ENCODE peak calls at places on chromosome 20, in ten cellular contexts. R is bronchial epithelial cell, A is fibroblast of villous mesenchyme, U is pancreas, P is IMR-90, J is heart right ventricle, G is Caco-2, F is suprapubic skin, Q is psoas muscle, V is dorsolateral prefrontal cortex. C is an unnamed sample.

GRCh38 chr20:53040678-53041674 is 68.8 kb downstream of the TSHZ2 start:
- DNase-seq in P (no peak), A (no peak), U (peak; percentile 46), G (no peak), Q (peak; percentile 58), R (peak; percentile 34), F (no peak), V (no peak), J (peak; percentile 29), C (no peak)

GRCh38 chr20:22339091-22339881 is 245.1 kb downstream of the FOXA2 start:
- DNase-seq in U (peak; percentile 46), V (no peak), F (no peak), G (peak; percentile 82), A (peak; percentile 73), R (peak; percentile 77), Q (no peak), P (peak; percentile 63), J (peak; percentile 44), C (no peak)

GRCh38 chr20:13800728-13801134 is 15.9 kb downstream of the NDUFAF5 start:
- DNase-seq in U (peak; percentile 90), A (peak; percentile 92), F (peak; percentile 82), Q (peak; percentile 93), V (peak; percentile 89), R (peak; percentile 95), G (no peak), J (peak; percentile 91), P (peak; percentile 85), C (no peak)

GRCh38 chr20:4076671-4077070 is 61.3 kb upstream of the RNF24 start:
- DNase-seq in R (peak; percentile 66), F (no peak), A (peak; percentile 89), J (no peak), G (no peak), U (peak; percentile 38), V (no peak), Q (no peak), P (peak; percentile 95), C (no peak)

GRCh38 chr20:22585786-22586493 is 1.6 kb upstream of the FOXA2 start:
- DNase-seq in Q (no peak), P (no peak), F (no peak), U (no peak), G (no peak), R (no peak), A (no peak), V (no peak), J (no peak), C (peak; percentile 66)

GRCh38 chr20:15638781-15639180 is 934.5 kb downstream of the KIF16B start:
- DNase-seq in F (no peak), G (no peak), J (no peak), Q (no peak), V (no peak), A (no peak), P (no peak), R (no peak), U (no peak), C (no peak)

GRCh38 chr20:38196016-38196415 is 30.9 kb upstream of the TGM2 start:
- DNase-seq in V (no peak), A (no peak), J (no peak), G (no peak), U (no peak), Q (no peak), F (no peak), R (no peak), P (no peak), C (no peak)

GRCh38 chr20:32113861-32114260 is 4.3 kb downstream of the TM9SF4 start:
- DNase-seq in J (no peak), Q (no peak), G (no peak), P (no peak), A (no peak), U (no peak), V (no peak), F (no peak), R (no peak), C (no peak)

DNA sequence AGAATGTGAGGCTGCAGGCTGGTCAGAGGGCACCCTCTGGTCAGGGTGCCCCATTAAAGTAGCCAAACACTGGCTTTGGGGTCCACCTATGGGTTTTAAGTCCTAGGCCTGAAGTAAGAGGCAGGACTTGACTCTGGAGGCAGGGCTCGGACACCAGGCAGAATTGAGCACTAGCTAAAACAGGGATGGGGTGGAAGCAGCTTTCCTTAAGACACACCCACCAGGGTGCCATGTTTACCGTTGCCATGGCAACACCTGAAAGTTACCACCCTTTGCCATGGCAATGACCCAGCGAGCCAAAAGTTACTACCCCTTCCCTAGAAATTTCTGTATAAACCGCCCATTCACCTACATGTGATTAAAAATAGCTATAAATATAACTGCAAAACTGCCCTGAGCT is 27.4 kb upstream of the SRSF6 start:
- DNase-seq in U (no peak), V (no peak), Q (no peak), P (no peak), G (no peak), F (no peak), R (no peak), A (no peak), J (no peak), C (no peak)
- H3K4me3 ChIP-seq in U (no peak overlapping the region), V (no peak overlapping the region), Q (no peak overlapping the region), P (no peak overlapping the region), G (no peak overlapping the region), F (no peak overlapping the region), R (no peak overlapping the region), A (no peak overlapping the region), J (no peak overlapping the region), C (no peak overlapping the region)

GRCh38 chr20:40880716-40881104 is 147.9 kb upstream of the TOP1 start:
- DNase-seq in J (no peak), A (no peak), G (no peak), U (no peak), P (no peak), V (no peak), Q (no peak), R (no peak), F (no peak), C (no peak)

GRCh38 chr20:40882173-40882572 is 146.4 kb upstream of the TOP1 start:
- DNase-seq in J (no peak), Q (no peak), V (no peak), A (no peak), P (no peak), R (no peak), U (no peak), F (no peak), G (no peak), C (no peak)

GRCh38 chr20:40883097-40883496 is 145.5 kb upstream of the TOP1 start:
- DNase-seq in R (no peak), P (no peak), Q (no peak), G (no peak), U (no peak), F (no peak), V (no peak), J (peak; percentile 14), A (no peak), C (no peak)

DNA sequence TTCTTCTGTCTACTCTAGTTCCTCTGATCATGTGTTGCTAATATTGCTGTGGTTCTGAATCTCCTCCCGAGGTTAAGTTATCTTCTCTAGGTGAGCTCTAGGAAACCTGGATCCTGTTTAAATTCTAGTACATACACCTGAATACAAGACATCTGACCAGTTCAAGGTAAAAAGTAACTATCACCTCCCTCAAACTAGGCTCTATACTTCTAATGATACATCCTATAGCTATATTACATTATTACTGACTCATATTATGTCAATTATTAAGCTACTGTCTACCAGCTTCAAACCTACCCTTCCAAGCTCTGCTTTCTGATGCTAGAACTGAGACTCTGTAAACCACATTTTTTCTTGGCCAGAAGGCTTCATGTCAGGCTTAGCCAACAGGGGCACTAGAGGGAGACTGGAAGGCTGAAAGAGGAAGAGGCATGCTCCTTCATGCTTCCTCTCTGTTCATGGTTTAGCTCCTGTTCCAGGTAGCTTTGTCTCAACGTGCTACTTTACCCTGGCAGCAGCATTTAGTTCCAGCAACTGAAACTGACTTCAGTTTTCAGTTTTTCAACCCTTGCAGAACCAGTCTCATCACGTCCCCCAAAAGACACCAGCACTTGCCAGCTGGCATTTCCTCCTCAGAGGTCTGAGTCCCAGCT is 148.4 kb upstream of the TOP1 start:
- DNase-seq in P (no peak), A (no peak), F (no peak), Q (no peak), R (peak; percentile 52), V (no peak), G (no peak), U (no peak), J (no peak), C (no peak)
- TF ChIP-seq CTCF in P (no peak), A (no peak), F (no peak), Q (no peak), R (peak; percentile 13), V (no peak), G (no peak), U (no peak), J (no peak), C (no peak)

DNA sequence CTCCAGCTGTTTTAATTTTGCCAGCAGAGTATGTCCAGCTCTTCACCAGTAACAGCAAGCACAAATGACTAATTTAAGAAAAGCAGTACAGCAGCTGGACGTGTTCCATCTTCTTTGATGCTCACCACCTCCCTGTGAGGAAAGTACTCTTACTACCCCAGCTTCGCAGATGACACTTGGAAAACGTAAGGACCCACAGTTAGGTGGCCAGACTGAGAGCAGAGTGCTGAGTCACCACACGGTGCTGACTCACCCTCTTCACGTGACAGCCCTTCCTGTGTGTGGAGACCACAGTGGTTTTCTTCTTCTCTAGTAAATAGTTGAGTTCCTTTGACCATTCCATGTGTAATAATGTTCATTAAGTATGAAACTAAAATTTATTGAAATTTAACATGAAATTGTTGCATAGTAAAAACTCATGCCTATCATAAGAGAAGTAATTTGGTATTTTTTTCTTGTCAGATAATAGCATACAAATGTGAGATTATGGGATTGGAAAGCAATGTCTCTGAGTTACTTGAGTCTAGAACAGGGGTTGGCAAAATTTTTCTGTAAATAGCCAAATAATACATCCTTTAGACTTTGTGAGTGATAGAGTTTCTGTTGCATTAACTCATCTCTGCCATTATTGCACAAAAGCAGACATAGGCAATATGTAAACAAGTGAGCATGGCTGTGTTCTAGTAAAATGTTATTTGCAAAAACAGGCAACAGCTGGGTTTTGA is 76.6 kb downstream of the SLX4IP start:
- DNase-seq in V (peak; percentile 91), A (peak; percentile 99), Q (peak; percentile 82), F (peak; percentile 89), U (peak; percentile 70), P (peak; percentile 99), R (peak; percentile 98), G (peak; percentile 59), J (peak; percentile 76), C (no peak)
- H3K4me3 ChIP-seq in V (no peak overlapping the region), A (no peak overlapping the region), Q (peak overlapping the region; percentile 39), F (no peak overlapping the region), U (no peak overlapping the region), P (no peak overlapping the region), R (no peak overlapping the region), G (no peak overlapping the region), J (no peak overlapping the region), C (no peak overlapping the region)

GRCh38 chr20:62269871-62270270 is 31.6 kb downstream of the OSBPL2 start:
- DNase-seq in P (no peak), A (no peak), J (no peak), F (no peak), G (no peak), V (no peak), U (no peak), R (no peak), Q (no peak), C (no peak)

GRCh38 chr20:62269378-62269777 is 31.1 kb downstream of the OSBPL2 start:
- DNase-seq in J (no peak), A (peak; percentile 19), F (no peak), R (no peak), G (no peak), Q (no peak), U (no peak), V (no peak), P (no peak), C (no peak)

GRCh38 chr20:62274332-62275262 is 28.2 kb upstream of the ADRM1 start:
- DNase-seq in G (no peak), J (no peak), U (no peak), A (no peak), P (no peak), F (no peak), V (peak; percentile 80), R (no peak), Q (no peak), C (no peak)

GRCh38 chr20:62273421-62273820 is 29.4 kb upstream of the ADRM1 start:
- DNase-seq in A (no peak), U (no peak), V (no peak), F (no peak), G (no peak), P (no peak), Q (no peak), J (no peak), R (no peak), C (no peak)

GRCh38 chr20:62272200-62272599 is 30.6 kb upstream of the ADRM1 start:
- DNase-seq in P (no peak), U (no peak), J (no peak), F (no peak), A (no peak), G (no peak), R (no peak), Q (no peak), V (no peak), C (no peak)
- TF ChIP-seq CTCF in P (no peak), U (no peak), J (no peak), F (no peak), A (no peak), G (no peak), R (no peak), Q (no peak), V (no peak), C (no peak)

C was measured in upper lobe of left lung.